ENCODE peak calls at places on chromosomes 3 and 15, in eight cellular contexts. Q is activated CD4-positive, alpha-beta T cell treated with anti-CD3 and anti-CD28 coated beads, Interleukin-2, amount 10 ng/mL, durations not matched to agents 7 days and 5 days; C is activated naive CD4-positive, alpha-beta T cell; I is CD4-positive, alpha-beta memory T cell; S is Daoy; A is substantia nigra; T is spleen; H is right cardiac atrium. J is an unnamed sample.

GRCh38 chr3:116423365-116423764 is 21.9 kb downstream of the LSAMP start:
- DNase-seq in Q (no peak), H (no peak), S (peak), T (no peak), C (no peak), I (no peak), A (peak), J (peak)

GRCh38 chr3:123525433-123525832 is 59.4 kb downstream of the HACD2 start:
- DNase-seq in I (no peak), C (no peak), H (no peak), S (no peak), T (no peak), A (no peak), Q (no peak), J (no peak)

GRCh38 chr15:88467073-88467934 is at the start of the genes MRPL46 and MRPS11:
- DNase-seq in I (peak), A (peak), S (peak), Q (peak), T (peak), C (peak), H (peak), J (peak)

GRCh38 chr3:159814161-159814560 is 174.5 kb upstream of the IL12A start:
- DNase-seq in H (no peak), A (no peak), I (no peak), T (no peak), C (no peak), Q (no peak), S (peak), J (no peak)

GRCh38 chr15:32867313-32867626 is 149.5 kb downstream of the GREM1 start:
- DNase-seq in C (no peak), S (peak), T (no peak), I (no peak), H (no peak), A (no peak), Q (no peak), J (peak)

GRCh38 chr3:135432402-135432801 is 533.1 kb upstream of the PPP2R3A start:
- DNase-seq in T (no peak), H (no peak), Q (no peak), S (no peak), A (no peak), I (no peak), C (no peak), J (no peak)

GRCh38 chr3:23099021-23099420 is 104.1 kb upstream of the UBE2E2 start:
- DNase-seq in T (no peak), I (no peak), S (no peak), A (no peak), C (no peak), H (no peak), Q (no peak), J (no peak)

GRCh38 chr3:107850681-107851080 is 240.2 kb downstream of the CD47 start:
- DNase-seq in A (no peak), T (no peak), Q (no peak), I (no peak), H (no peak), C (no peak), S (no peak), J (no peak)

GRCh38 chr3:50651875-50652529 is 22.7 kb upstream of the DOCK3 start:
- DNase-seq in H (no peak), Q (no peak), T (peak), S (no peak), A (no peak), I (no peak), C (no peak), J (no peak)

GRCh38 chr3:136186330-136186729 is 9.8 kb downstream of the MSL2 start:
- DNase-seq in H (no peak), T (no peak), Q (peak), C (no peak), I (no peak), S (no peak), A (no peak), J (no peak)

GRCh38 chr15:41917767-41918430 is 24.0 kb upstream of the SPTBN5 start:
- DNase-seq in A (peak), S (peak), Q (no peak), T (peak), I (no peak), H (no peak), C (no peak), J (no peak)

J was measured in pons.